ENCODE peak calls at places on chromosomes 2 and 18, in seven cellular contexts. One of them, this sample, is unnamed.

GRCh38 chr2:25497862-25498407 is 156.2 kb upstream of the DNMT3A start:
- DNase-seq in GM12878: no peak
- DNase-seq in HS-5: no peak
- DNase-seq in omental fat pad: no peak
- DNase-seq in fibroblast of the aortic adventitia: no peak
- DNase-seq in stimulated activated CD4-positive, alpha-beta T cell treated with anti-CD3 and anti-CD28 coated beads, Interleukin-15, amount 100 ng/mL, for 1 hour: no peak
- DNase-seq in brain microvascular endothelial cell: no peak
- DNase-seq in this sample: no peak

GRCh38 chr18:12861637-12862036 is 22.4 kb downstream of the PTPN2 start:
- DNase-seq in GM12878: no peak
- DNase-seq in HS-5: no peak
- DNase-seq in omental fat pad: no peak
- DNase-seq in fibroblast of the aortic adventitia: no peak
- DNase-seq in stimulated activated CD4-positive, alpha-beta T cell treated with anti-CD3 and anti-CD28 coated beads, Interleukin-15, amount 100 ng/mL, for 1 hour: no peak
- DNase-seq in brain microvascular endothelial cell: no peak
- DNase-seq in this sample: no peak

GRCh38 chr2:44130441-44130840 is 38.2 kb upstream of the PPM1B start:
- DNase-seq in GM12878: no peak
- DNase-seq in HS-5: no peak
- DNase-seq in omental fat pad: no peak
- DNase-seq in fibroblast of the aortic adventitia: peak
- DNase-seq in stimulated activated CD4-positive, alpha-beta T cell treated with anti-CD3 and anti-CD28 coated beads, Interleukin-15, amount 100 ng/mL, for 1 hour: no peak
- DNase-seq in brain microvascular endothelial cell: peak
- DNase-seq in this sample: no peak

GRCh38 chr2:190965580-190966222 is 48.3 kb downstream of the STAT1 start:
- DNase-seq in GM12878: no peak
- DNase-seq in HS-5: no peak
- DNase-seq in omental fat pad: no peak
- DNase-seq in fibroblast of the aortic adventitia: no peak
- DNase-seq in stimulated activated CD4-positive, alpha-beta T cell treated with anti-CD3 and anti-CD28 coated beads, Interleukin-15, amount 100 ng/mL, for 1 hour: no peak
- DNase-seq in brain microvascular endothelial cell: no peak
- DNase-seq in this sample: no peak

GRCh38 chr18:63058521-63058920 is 261.0 kb downstream of the BCL2 start:
- DNase-seq in GM12878: no peak
- DNase-seq in HS-5: no peak
- DNase-seq in omental fat pad: no peak
- DNase-seq in fibroblast of the aortic adventitia: no peak
- DNase-seq in stimulated activated CD4-positive, alpha-beta T cell treated with anti-CD3 and anti-CD28 coated beads, Interleukin-15, amount 100 ng/mL, for 1 hour: no peak
- DNase-seq in brain microvascular endothelial cell: no peak
- DNase-seq in this sample: no peak

GRCh38 chr18:33128581-33128980 is 311.9 kb downstream of the CCDC178 start:
- DNase-seq in GM12878: no peak
- DNase-seq in HS-5: peak
- DNase-seq in omental fat pad: no peak
- DNase-seq in fibroblast of the aortic adventitia: no peak
- DNase-seq in stimulated activated CD4-positive, alpha-beta T cell treated with anti-CD3 and anti-CD28 coated beads, Interleukin-15, amount 100 ng/mL, for 1 hour: no peak
- DNase-seq in brain microvascular endothelial cell: no peak
- DNase-seq in this sample: no peak

GRCh38 chr2:10009811-10010781 is 33.3 kb upstream of the KLF11 start:
- DNase-seq in GM12878: no peak
- DNase-seq in HS-5: no peak
- DNase-seq in omental fat pad: no peak
- DNase-seq in fibroblast of the aortic adventitia: peak
- DNase-seq in stimulated activated CD4-positive, alpha-beta T cell treated with anti-CD3 and anti-CD28 coated beads, Interleukin-15, amount 100 ng/mL, for 1 hour: no peak
- DNase-seq in brain microvascular endothelial cell: no peak
- DNase-seq in this sample: no peak

GRCh38 chr2:216842634-216843033 is 17.2 kb downstream of the TNP1 start:
- DNase-seq in GM12878: no peak
- DNase-seq in HS-5: no peak
- DNase-seq in omental fat pad: no peak
- DNase-seq in fibroblast of the aortic adventitia: no peak
- DNase-seq in stimulated activated CD4-positive, alpha-beta T cell treated with anti-CD3 and anti-CD28 coated beads, Interleukin-15, amount 100 ng/mL, for 1 hour: no peak
- DNase-seq in brain microvascular endothelial cell: no peak
- DNase-seq in this sample: no peak

GRCh38 chr2:196131949-196132925 is 39.1 kb downstream of the STK17B start:
- DNase-seq in GM12878: no peak
- DNase-seq in HS-5: no peak
- DNase-seq in omental fat pad: no peak
- DNase-seq in fibroblast of the aortic adventitia: no peak
- DNase-seq in stimulated activated CD4-positive, alpha-beta T cell treated with anti-CD3 and anti-CD28 coated beads, Interleukin-15, amount 100 ng/mL, for 1 hour: no peak
- DNase-seq in brain microvascular endothelial cell: no peak
- DNase-seq in this sample: no peak

GRCh38 chr2:181999255-181999654 is 13.6 kb downstream of the PPP1R1C start:
- DNase-seq in GM12878: no peak
- DNase-seq in HS-5: no peak
- DNase-seq in omental fat pad: no peak
- DNase-seq in fibroblast of the aortic adventitia: no peak
- DNase-seq in stimulated activated CD4-positive, alpha-beta T cell treated with anti-CD3 and anti-CD28 coated beads, Interleukin-15, amount 100 ng/mL, for 1 hour: no peak
- DNase-seq in brain microvascular endothelial cell: no peak
- DNase-seq in this sample: no peak

GRCh38 chr18:43812627-43813026 is 535.3 kb upstream of the SYT4 start:
- DNase-seq in GM12878: no peak
- DNase-seq in HS-5: no peak
- DNase-seq in omental fat pad: no peak
- DNase-seq in fibroblast of the aortic adventitia: no peak
- DNase-seq in stimulated activated CD4-positive, alpha-beta T cell treated with anti-CD3 and anti-CD28 coated beads, Interleukin-15, amount 100 ng/mL, for 1 hour: no peak
- DNase-seq in brain microvascular endothelial cell: no peak
- DNase-seq in this sample: no peak

GRCh38 chr2:172389685-172390339 is 37.6 kb upstream of the ITGA6 start:
- DNase-seq in GM12878: no peak
- DNase-seq in HS-5: no peak
- DNase-seq in omental fat pad: no peak
- DNase-seq in fibroblast of the aortic adventitia: no peak
- DNase-seq in stimulated activated CD4-positive, alpha-beta T cell treated with anti-CD3 and anti-CD28 coated beads, Interleukin-15, amount 100 ng/mL, for 1 hour: no peak
- DNase-seq in brain microvascular endothelial cell: no peak
- DNase-seq in this sample: no peak

GRCh38 chr2:199581935-199582336 is 124.2 kb upstream of the SATB2 start:
- DNase-seq in GM12878: no peak
- DNase-seq in HS-5: no peak
- DNase-seq in omental fat pad: no peak
- DNase-seq in fibroblast of the aortic adventitia: peak
- DNase-seq in stimulated activated CD4-positive, alpha-beta T cell treated with anti-CD3 and anti-CD28 coated beads, Interleukin-15, amount 100 ng/mL, for 1 hour: no peak
- DNase-seq in brain microvascular endothelial cell: peak
- DNase-seq in this sample: no peak

GRCh38 chr2:27980242-27980641 is 89.7 kb downstream of the BABAM2 start:
- DNase-seq in GM12878: no peak
- DNase-seq in HS-5: no peak
- DNase-seq in omental fat pad: no peak
- DNase-seq in fibroblast of the aortic adventitia: no peak
- DNase-seq in stimulated activated CD4-positive, alpha-beta T cell treated with anti-CD3 and anti-CD28 coated beads, Interleukin-15, amount 100 ng/mL, for 1 hour: no peak
- DNase-seq in brain microvascular endothelial cell: no peak
- DNase-seq in this sample: no peak

GRCh38 chr2:7612969-7613368 is 695.8 kb downstream of the RNF144A start:
- DNase-seq in GM12878: no peak
- DNase-seq in HS-5: peak
- DNase-seq in omental fat pad: no peak
- DNase-seq in fibroblast of the aortic adventitia: peak
- DNase-seq in stimulated activated CD4-positive, alpha-beta T cell treated with anti-CD3 and anti-CD28 coated beads, Interleukin-15, amount 100 ng/mL, for 1 hour: no peak
- DNase-seq in brain microvascular endothelial cell: peak
- DNase-seq in this sample: peak

GRCh38 chr2:3483986-3484960 is 35.1 kb downstream of the ADI1 start:
- DNase-seq in GM12878: no peak
- DNase-seq in HS-5: no peak
- DNase-seq in omental fat pad: no peak
- DNase-seq in fibroblast of the aortic adventitia: no peak
- DNase-seq in stimulated activated CD4-positive, alpha-beta T cell treated with anti-CD3 and anti-CD28 coated beads, Interleukin-15, amount 100 ng/mL, for 1 hour: no peak
- DNase-seq in brain microvascular endothelial cell: no peak
- DNase-seq in this sample: no peak

GRCh38 chr2:157830696-157831570 is 45.2 kb downstream of the ACVR1 start:
- DNase-seq in GM12878: no peak
- DNase-seq in HS-5: peak
- DNase-seq in omental fat pad: peak
- DNase-seq in fibroblast of the aortic adventitia: peak
- DNase-seq in stimulated activated CD4-positive, alpha-beta T cell treated with anti-CD3 and anti-CD28 coated beads, Interleukin-15, amount 100 ng/mL, for 1 hour: no peak
- DNase-seq in brain microvascular endothelial cell: peak
- DNase-seq in this sample: peak

GRCh38 chr2:218854860-218855259 is 4.7 kb upstream of the WNT6 start:
- DNase-seq in GM12878: no peak
- DNase-seq in HS-5: no peak
- DNase-seq in omental fat pad: no peak
- DNase-seq in fibroblast of the aortic adventitia: no peak
- DNase-seq in stimulated activated CD4-positive, alpha-beta T cell treated with anti-CD3 and anti-CD28 coated beads, Interleukin-15, amount 100 ng/mL, for 1 hour: no peak
- DNase-seq in brain microvascular endothelial cell: no peak
- DNase-seq in this sample: no peak

GRCh38 chr2:3870222-3870621 is 166.8 kb downstream of the DCDC2C start:
- DNase-seq in GM12878: no peak
- DNase-seq in HS-5: no peak
- DNase-seq in omental fat pad: no peak
- DNase-seq in fibroblast of the aortic adventitia: no peak
- DNase-seq in stimulated activated CD4-positive, alpha-beta T cell treated with anti-CD3 and anti-CD28 coated beads, Interleukin-15, amount 100 ng/mL, for 1 hour: no peak
- DNase-seq in brain microvascular endothelial cell: no peak
- DNase-seq in this sample: no peak

GRCh38 chr18:12819330-12819729 is 64.7 kb downstream of the PTPN2 start:
- DNase-seq in GM12878: no peak
- DNase-seq in HS-5: no peak
- DNase-seq in omental fat pad: no peak
- DNase-seq in fibroblast of the aortic adventitia: no peak
- DNase-seq in stimulated activated CD4-positive, alpha-beta T cell treated with anti-CD3 and anti-CD28 coated beads, Interleukin-15, amount 100 ng/mL, for 1 hour: no peak
- DNase-seq in brain microvascular endothelial cell: no peak
- DNase-seq in this sample: no peak

GRCh38 chr2:53283326-53283725 is 484.3 kb upstream of the CHAC2 start:
- DNase-seq in GM12878: no peak
- DNase-seq in HS-5: no peak
- DNase-seq in omental fat pad: no peak
- DNase-seq in fibroblast of the aortic adventitia: no peak
- DNase-seq in stimulated activated CD4-positive, alpha-beta T cell treated with anti-CD3 and anti-CD28 coated beads, Interleukin-15, amount 100 ng/mL, for 1 hour: no peak
- DNase-seq in brain microvascular endothelial cell: no peak
- DNase-seq in this sample: no peak

GRCh38 chr2:128789776-128790455 is 471.2 kb upstream of the HS6ST1 start:
- DNase-seq in GM12878: no peak
- DNase-seq in HS-5: no peak
- DNase-seq in omental fat pad: no peak
- DNase-seq in fibroblast of the aortic adventitia: no peak
- DNase-seq in stimulated activated CD4-positive, alpha-beta T cell treated with anti-CD3 and anti-CD28 coated beads, Interleukin-15, amount 100 ng/mL, for 1 hour: no peak
- DNase-seq in brain microvascular endothelial cell: no peak
- DNase-seq in this sample: no peak

GRCh38 chr2:182426082-182426914 is 538 bp downstream of the PDE1A start:
- DNase-seq in GM12878: no peak
- DNase-seq in HS-5: no peak
- DNase-seq in omental fat pad: no peak
- DNase-seq in fibroblast of the aortic adventitia: peak
- DNase-seq in stimulated activated CD4-positive, alpha-beta T cell treated with anti-CD3 and anti-CD28 coated beads, Interleukin-15, amount 100 ng/mL, for 1 hour: no peak
- DNase-seq in brain microvascular endothelial cell: no peak
- DNase-seq in this sample: no peak

This sample was measured in non-pigmented ciliary epithelial cell.